ENCODE peak calls at places on chromosomes 6 and 20, in five cellular contexts. I, B, X, A and M are unnamed samples.

GRCh38 chr20:46034039-46034438 is 5.0 kb downstream of the SLC12A5 start:
- DNase-seq in I (no peak), B (no peak), X (no peak), A (no peak), M (no peak)

GRCh38 chr6:8539446-8539845 is 104.1 kb upstream of the SLC35B3 start:
- DNase-seq in I (no peak), B (no peak), X (no peak), A (peak; percentile 1), M (no peak)

GRCh38 chr6:31966997-31967925 is 4.7 kb downstream of the DXO start:
- DNase-seq in I (no peak), B (no peak), X (no peak), A (no peak), M (no peak)

GRCh38 chr6:37131104-37131959 is 38.6 kb upstream of the PIM1 start:
- DNase-seq in I (peak; percentile 39), B (no peak), X (peak; percentile 83), A (peak; percentile 79), M (peak; percentile 41)

GRCh38 chr6:111417181-111417585 is 65.8 kb downstream of the REV3L start:
- DNase-seq in I (no peak), B (no peak), X (no peak), A (peak; percentile 54), M (peak; percentile 46)

GRCh38 chr6:147366290-147366689 is 142.2 kb upstream of the SAMD5 start:
- DNase-seq in I (no peak), B (no peak), X (no peak), A (no peak), M (no peak)

GRCh38 chr6:82363368-82364086 is at the start of gene TPBG:
- DNase-seq in I (peak; percentile 54), B (peak; percentile 37), X (peak; percentile 42), A (peak; percentile 87), M (peak; percentile 67)

GRCh38 chr6:25122001-25122400 is 157.2 kb upstream of the CARMIL1 start:
- DNase-seq in I (no peak), B (no peak), X (peak; percentile 33), A (peak; percentile 37), M (peak; percentile 79)

GRCh38 chr20:36311854-36312723 is 6.0 kb downstream of the DLGAP4 start:
- DNase-seq in I (no peak), B (no peak), X (no peak), A (no peak), M (no peak)

GRCh38 chr6:150622941-150623874 is 23.5 kb downstream of the PLEKHG1 start:
- DNase-seq in I (no peak), B (no peak), X (no peak), A (no peak), M (no peak)

GRCh38 chr20:56758706-56759105 is 129.6 kb downstream of the TFAP2C start:
- DNase-seq in I (no peak), B (no peak), X (no peak), A (no peak), M (no peak)

GRCh38 chr6:46645265-46645664 is 7.4 kb downstream of the CYP39A1 start:
- DNase-seq in I (no peak), B (no peak), X (no peak), A (no peak), M (no peak)

GRCh38 chr6:46652232-46652602 is 401 bp downstream of the CYP39A1 start:
- DNase-seq in I (no peak), B (no peak), X (no peak), A (no peak), M (no peak)

GRCh38 chr6:46651766-46652165 is 852 bp downstream of the CYP39A1 start:
- DNase-seq in I (no peak), B (no peak), X (no peak), A (no peak), M (no peak)

GRCh38 chr6:46651006-46651405 is 1.6 kb downstream of the CYP39A1 start:
- DNase-seq in I (no peak), B (no peak), X (no peak), A (no peak), M (no peak)

DNA sequence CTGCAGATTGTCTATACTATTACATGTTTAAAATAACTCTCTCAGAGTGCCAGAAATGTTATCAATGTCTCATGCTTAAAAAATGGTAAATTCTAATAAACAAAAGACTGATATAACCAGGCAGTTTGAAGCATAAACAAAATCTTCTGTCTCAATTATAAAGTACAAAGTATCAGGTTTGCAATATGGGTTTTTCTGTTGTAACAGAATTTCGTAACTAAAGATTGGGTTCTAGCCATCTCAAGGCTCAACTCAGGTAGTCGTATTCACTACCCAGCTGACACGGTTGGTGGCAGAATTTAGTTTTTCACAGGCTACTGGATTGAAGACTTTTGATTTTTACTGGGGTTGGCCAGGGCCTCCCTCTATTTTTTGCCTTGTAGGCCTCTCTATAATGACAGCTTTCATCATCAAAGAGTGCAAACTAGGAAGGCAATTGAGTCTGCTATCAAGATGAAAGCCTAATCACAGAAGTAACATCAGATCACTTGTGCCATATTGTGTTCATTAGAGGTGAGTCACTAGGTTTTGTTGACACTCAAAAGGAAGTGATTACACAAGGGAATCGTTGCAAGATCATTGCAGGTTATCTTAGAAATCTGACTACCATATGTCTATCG is 3.6 kb downstream of the CYP39A1 start:
- DNase-seq in I (no peak), B (no peak), X (no peak), A (no peak), M (no peak)
- TF ChIP-seq CTCF in I (no peak), B (no peak), X (no peak), A (no peak), M (no peak)

GRCh38 chr6:131640576-131640975 is 3.5 kb downstream of the ENPP3 start:
- DNase-seq in I (no peak), B (no peak), X (no peak), A (no peak), M (no peak)

GRCh38 chr6:131640100-131640499 is 3.0 kb downstream of the ENPP3 start:
- DNase-seq in I (no peak), B (no peak), X (no peak), A (no peak), M (no peak)

GRCh38 chr6:131638013-131638412 is 911 bp downstream of the ENPP3 start:
- DNase-seq in I (no peak), B (no peak), X (no peak), A (no peak), M (no peak)

GRCh38 chr6:131635384-131636340 is 1.4 kb upstream of the ENPP3 start:
- DNase-seq in I (no peak), B (no peak), X (no peak), A (no peak), M (no peak)

DNA sequence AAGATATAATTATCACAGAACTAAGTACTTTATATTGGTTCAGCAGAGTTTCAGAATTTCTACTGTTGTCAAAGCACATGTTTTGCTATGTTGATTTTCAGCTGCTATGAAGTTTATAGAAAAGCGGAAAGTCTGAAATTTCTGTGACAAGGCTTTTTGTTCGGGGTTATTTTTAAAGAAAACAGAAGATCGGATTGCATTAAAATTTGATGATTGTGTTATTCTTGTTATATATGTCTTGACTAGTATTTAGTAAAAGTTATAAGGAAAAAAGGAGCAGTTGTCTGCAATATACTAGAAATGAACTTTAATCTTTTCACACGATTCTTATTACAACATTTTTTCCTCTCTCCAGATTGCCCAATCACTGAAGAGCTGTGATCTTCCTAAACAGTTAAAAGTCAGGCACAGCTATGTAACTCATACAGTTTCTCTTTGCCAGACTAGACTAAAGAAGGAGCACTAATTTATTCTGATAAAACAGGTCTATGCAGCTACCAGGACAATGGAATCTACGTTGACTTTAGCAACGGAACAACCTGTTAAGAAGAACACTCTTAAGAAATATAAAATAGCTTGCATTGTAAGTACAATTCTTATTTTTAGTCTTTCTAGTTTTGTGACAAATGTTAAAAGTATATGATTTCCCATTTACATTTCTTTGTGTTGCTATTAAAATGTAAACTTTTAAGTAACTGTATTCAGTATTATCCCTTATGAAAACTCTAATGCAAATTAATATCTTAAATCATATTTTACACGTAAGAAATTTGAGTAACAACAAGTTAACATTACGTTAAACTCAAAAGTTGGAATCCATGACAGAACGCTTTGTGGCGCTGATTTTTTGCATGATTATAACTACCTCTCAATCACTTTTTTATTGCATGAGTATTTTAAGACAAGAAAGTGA is at the start of gene ENPP3:
- DNase-seq in I (no peak), B (no peak), X (no peak), A (no peak), M (peak; percentile 12)
- H3K4me3 ChIP-seq in I (no peak within 1 kb of the TSS), B (no peak within 1 kb of the TSS), X (no peak within 1 kb of the TSS), A (no peak within 1 kb of the TSS), M (no peak within 1 kb of the TSS)

GRCh38 chr6:72350256-72350875 is 271.5 kb upstream of the KCNQ5 start:
- DNase-seq in I (no peak), B (no peak), X (no peak), A (no peak), M (no peak)
- TF ChIP-seq CTCF in I (no peak), B (no peak), X (no peak), A (no peak), M (no peak)

GRCh38 chr6:113570176-113570575 is 287.0 kb upstream of the MARCKS start:
- DNase-seq in I (no peak), B (no peak), X (no peak), A (no peak), M (no peak)

GRCh38 chr6:113560908-113561307 is 296.2 kb upstream of the MARCKS start:
- DNase-seq in I (peak; percentile 66), B (peak; percentile 42), X (no peak), A (peak; percentile 94), M (peak; percentile 68)

GRCh38 chr6:113562248-113562647 is 294.9 kb upstream of the MARCKS start:
- DNase-seq in I (no peak), B (no peak), X (no peak), A (no peak), M (no peak)

GRCh38 chr6:113564401-113565161 is 292.6 kb upstream of the MARCKS start:
- DNase-seq in I (peak; percentile 84), B (peak; percentile 79), X (peak; percentile 86), A (peak; percentile 98), M (peak; percentile 97)

DNA sequence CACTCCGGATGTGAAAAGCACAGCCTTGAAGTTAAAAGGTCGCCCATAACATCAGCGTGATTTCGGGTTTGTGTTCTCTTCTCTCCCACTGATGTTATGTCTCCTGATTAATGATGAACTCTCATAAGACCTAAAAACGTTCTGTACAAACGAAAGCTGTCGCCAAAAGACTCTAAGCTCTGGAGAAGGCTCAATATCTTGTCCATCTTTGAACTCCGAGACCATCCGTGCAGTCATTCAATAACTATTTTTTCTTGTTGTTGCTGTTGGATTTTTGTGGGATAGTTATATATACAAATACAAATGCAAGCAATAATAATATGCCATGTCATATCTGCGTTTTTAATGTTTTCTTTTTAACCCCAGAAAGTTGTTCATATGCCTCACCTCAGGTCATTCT is 291.8 kb upstream of the MARCKS start:
- DNase-seq in I (no peak), B (no peak), X (no peak), A (no peak), M (no peak)
- H3K4me3 ChIP-seq in I (no peak overlapping the region), B (peak overlapping the region; percentile 27), X (peak overlapping the region; percentile 56), A (peak overlapping the region; percentile 19), M (no peak overlapping the region)

GRCh38 chr6:5893295-5893694 is 113.4 kb downstream of the NRN1 start:
- DNase-seq in I (no peak), B (no peak), X (no peak), A (no peak), M (no peak)
- TF ChIP-seq CTCF in I (no peak), B (no peak), X (no peak), A (no peak), M (no peak)

GRCh38 chr20:59028812-59029211 is 3.3 kb downstream of the ATP5F1E start:
- DNase-seq in I (no peak), B (no peak), X (no peak), A (no peak), M (no peak)
- H3K4me3 ChIP-seq in I (peak overlapping the region; percentile 31), B (peak overlapping the region; percentile 38), X (peak overlapping the region; percentile 85), A (peak overlapping the region; percentile 57), M (peak overlapping the region; percentile 38)